ENCODE peak calls at places on chromosome 12, in five cellular contexts. One of them, this sample, is unnamed.

GRCh38 chr12:45591635-45592034 is 137.9 kb upstream of the ARID2 start:
- DNase-seq in stomach: no peak
- DNase-seq in right cardiac atrium: no peak
- DNase-seq in Panc1: no peak
- DNase-seq in hepatocyte: no peak
- DNase-seq in this sample: peak; percentile 32

GRCh38 chr12:68327896-68328295 is 4.3 kb downstream of the MDM1 start:
- DNase-seq in stomach: no peak
- DNase-seq in right cardiac atrium: no peak
- DNase-seq in Panc1: no peak
- DNase-seq in hepatocyte: no peak
- DNase-seq in this sample: no peak

GRCh38 chr12:123912415-123913385 is 59.9 kb downstream of the CCDC92 start:
- DNase-seq in stomach: no peak
- DNase-seq in right cardiac atrium: no peak
- DNase-seq in Panc1: no peak
- DNase-seq in hepatocyte: no peak
- DNase-seq in this sample: no peak

GRCh38 chr12:66725031-66725430 is 46.2 kb upstream of the GRIP1 start:
- DNase-seq in stomach: no peak
- DNase-seq in right cardiac atrium: no peak
- DNase-seq in Panc1: no peak
- DNase-seq in hepatocyte: no peak
- DNase-seq in this sample: no peak

GRCh38 chr12:12999276-12999958 is 648 bp downstream of the HEBP1 start:
- DNase-seq in stomach: no peak
- DNase-seq in right cardiac atrium: no peak
- DNase-seq in Panc1: no peak
- DNase-seq in hepatocyte: peak; percentile 55
- DNase-seq in this sample: peak; percentile 40

GRCh38 chr12:132446535-132447326 is 43.2 kb upstream of the FBRSL1 start:
- DNase-seq in stomach: no peak
- DNase-seq in right cardiac atrium: no peak
- DNase-seq in Panc1: no peak
- DNase-seq in hepatocyte: no peak
- DNase-seq in this sample: no peak

GRCh38 chr12:124506145-124506831 is 61.1 kb downstream of the NCOR2 start:
- DNase-seq in stomach: peak; percentile 74
- DNase-seq in right cardiac atrium: peak; percentile 90
- DNase-seq in Panc1: no peak
- DNase-seq in hepatocyte: peak; percentile 64
- DNase-seq in this sample: peak; percentile 74

GRCh38 chr12:41552507-41553047 is 364.5 kb downstream of the PDZRN4 start:
- DNase-seq in stomach: no peak
- DNase-seq in right cardiac atrium: no peak
- DNase-seq in Panc1: no peak
- DNase-seq in hepatocyte: no peak
- DNase-seq in this sample: no peak

GRCh38 chr12:102504280-102504679 is 23.9 kb upstream of the IGF1 start:
- DNase-seq in stomach: no peak
- DNase-seq in right cardiac atrium: no peak
- DNase-seq in Panc1: no peak
- DNase-seq in hepatocyte: no peak
- DNase-seq in this sample: no peak

GRCh38 chr12:130634866-130635265 is 81.2 kb downstream of the RIMBP2 start:
- DNase-seq in stomach: no peak
- DNase-seq in right cardiac atrium: no peak
- DNase-seq in Panc1: no peak
- DNase-seq in hepatocyte: no peak
- DNase-seq in this sample: no peak

GRCh38 chr12:125633686-125634085 is 568.5 kb downstream of the AACS start:
- DNase-seq in stomach: peak; percentile 79
- DNase-seq in right cardiac atrium: no peak
- DNase-seq in Panc1: no peak
- DNase-seq in hepatocyte: no peak
- DNase-seq in this sample: no peak

GRCh38 chr12:92398565-92399309 is 253.1 kb upstream of the BTG1 start:
- DNase-seq in stomach: no peak
- DNase-seq in right cardiac atrium: no peak
- DNase-seq in Panc1: no peak
- DNase-seq in hepatocyte: no peak
- DNase-seq in this sample: no peak

GRCh38 chr12:52946797-52947547 is 1.9 kb upstream of the KRT18 start:
- DNase-seq in stomach: peak; percentile 55
- DNase-seq in right cardiac atrium: no peak
- DNase-seq in Panc1: no peak
- DNase-seq in hepatocyte: no peak
- DNase-seq in this sample: no peak

GRCh38 chr12:131779027-131779426 is 49.2 kb upstream of the MMP17 start:
- DNase-seq in stomach: no peak
- DNase-seq in right cardiac atrium: no peak
- DNase-seq in Panc1: no peak
- DNase-seq in hepatocyte: no peak
- DNase-seq in this sample: no peak

GRCh38 chr12:39619316-39619659 is 315 bp downstream of the ABCD2 start:
- DNase-seq in stomach: no peak
- DNase-seq in right cardiac atrium: no peak
- DNase-seq in Panc1: no peak
- DNase-seq in hepatocyte: no peak
- DNase-seq in this sample: no peak

GRCh38 chr12:92047058-92047826 is 98.4 kb downstream of the BTG1 start:
- DNase-seq in stomach: no peak
- DNase-seq in right cardiac atrium: no peak
- DNase-seq in Panc1: no peak
- DNase-seq in hepatocyte: no peak
- DNase-seq in this sample: no peak

GRCh38 chr12:55720071-55720564 is at the start of gene RDH5:
- DNase-seq in stomach: peak; percentile 87
- DNase-seq in right cardiac atrium: peak; percentile 86
- DNase-seq in Panc1: no peak
- DNase-seq in hepatocyte: peak; percentile 90
- DNase-seq in this sample: peak; percentile 92
- H3K4me3 ChIP-seq in stomach: peak within 1 kb of the TSS; percentile 21
- H3K4me3 ChIP-seq in right cardiac atrium: no peak within 1 kb of the TSS
- H3K4me3 ChIP-seq in Panc1: no peak within 1 kb of the TSS
- H3K4me3 ChIP-seq in hepatocyte: no peak within 1 kb of the TSS
- H3K4me3 ChIP-seq in this sample: no peak within 1 kb of the TSS

DNA sequence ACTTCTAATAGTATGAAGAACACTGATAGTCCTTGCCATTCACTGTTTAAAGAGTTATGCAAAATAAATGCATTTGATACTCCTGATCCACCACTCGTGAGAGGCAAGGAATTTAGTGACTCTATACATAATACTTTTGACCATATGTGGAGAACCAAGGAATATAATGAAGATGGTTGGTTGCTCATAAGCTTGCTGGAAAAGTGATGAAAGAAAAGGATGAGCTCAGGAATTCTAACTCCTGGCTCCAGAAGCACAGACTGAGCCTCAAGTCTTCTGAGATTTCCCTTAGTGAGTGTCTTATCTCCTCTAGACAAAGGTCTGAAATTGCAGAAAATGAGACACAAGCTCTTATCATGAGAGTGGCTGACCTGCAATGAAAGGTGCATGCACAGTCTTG is 57.1 kb upstream of the KRAS start:
- DNase-seq in stomach: no peak
- DNase-seq in right cardiac atrium: no peak
- DNase-seq in Panc1: no peak
- DNase-seq in hepatocyte: no peak
- DNase-seq in this sample: no peak
- H3K27ac ChIP-seq in stomach: no peak overlapping the region
- H3K27ac ChIP-seq in right cardiac atrium: no peak overlapping the region
- H3K27ac ChIP-seq in Panc1: no peak overlapping the region
- H3K27ac ChIP-seq in hepatocyte: no peak overlapping the region
- H3K27ac ChIP-seq in this sample: no peak overlapping the region

DNA sequence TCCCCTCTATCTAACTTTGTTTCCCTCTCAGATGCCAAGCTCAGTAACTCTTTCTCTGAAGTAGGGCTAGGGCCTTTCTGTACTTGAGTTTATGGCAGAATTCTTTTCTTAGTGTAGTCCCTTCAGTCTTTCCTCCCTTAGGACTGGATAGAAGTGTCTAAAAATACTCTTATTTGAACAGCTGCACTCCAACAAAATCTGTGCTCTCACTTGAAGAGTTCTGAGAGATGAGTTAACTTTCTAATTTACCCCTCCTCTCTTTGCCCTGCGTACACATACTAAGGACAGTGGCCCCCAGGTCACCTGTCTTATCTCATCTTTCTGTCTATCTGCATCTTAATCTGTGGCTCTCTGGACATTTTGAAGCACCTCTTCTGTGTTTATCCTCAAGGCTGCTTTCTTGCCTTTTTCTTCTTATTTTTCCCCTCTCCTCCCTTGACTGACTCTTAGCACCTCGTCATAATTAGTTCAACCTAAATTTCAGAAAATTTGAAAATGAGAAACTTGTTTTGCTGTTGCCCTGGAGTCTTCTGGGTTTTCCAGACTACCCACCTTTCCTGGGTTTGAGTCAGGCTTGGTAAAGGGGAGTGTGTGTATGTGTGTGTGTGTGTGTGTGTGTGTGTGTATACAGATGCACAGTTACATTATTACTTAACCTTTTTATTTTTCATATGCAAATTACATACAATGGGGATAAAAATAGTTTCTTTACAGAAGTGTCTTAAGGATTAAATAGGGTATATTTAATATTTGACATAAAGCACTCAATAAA is 23.9 kb downstream of the NCKAP1L start:
- DNase-seq in stomach: no peak
- DNase-seq in right cardiac atrium: no peak
- DNase-seq in Panc1: no peak
- DNase-seq in hepatocyte: no peak
- DNase-seq in this sample: no peak
- H3K27me3 ChIP-seq in stomach: no peaks in the 10 kb centered on the region
- H3K27me3 ChIP-seq in right cardiac atrium: peaks cover 2% of the 10 kb centered on the region
- H3K27me3 ChIP-seq in Panc1: peaks cover 38% of the 10 kb centered on the region
- H3K27me3 ChIP-seq in hepatocyte: peaks cover 27% of the 10 kb centered on the region
- H3K27me3 ChIP-seq in this sample: no peaks in the 10 kb centered on the region

DNA sequence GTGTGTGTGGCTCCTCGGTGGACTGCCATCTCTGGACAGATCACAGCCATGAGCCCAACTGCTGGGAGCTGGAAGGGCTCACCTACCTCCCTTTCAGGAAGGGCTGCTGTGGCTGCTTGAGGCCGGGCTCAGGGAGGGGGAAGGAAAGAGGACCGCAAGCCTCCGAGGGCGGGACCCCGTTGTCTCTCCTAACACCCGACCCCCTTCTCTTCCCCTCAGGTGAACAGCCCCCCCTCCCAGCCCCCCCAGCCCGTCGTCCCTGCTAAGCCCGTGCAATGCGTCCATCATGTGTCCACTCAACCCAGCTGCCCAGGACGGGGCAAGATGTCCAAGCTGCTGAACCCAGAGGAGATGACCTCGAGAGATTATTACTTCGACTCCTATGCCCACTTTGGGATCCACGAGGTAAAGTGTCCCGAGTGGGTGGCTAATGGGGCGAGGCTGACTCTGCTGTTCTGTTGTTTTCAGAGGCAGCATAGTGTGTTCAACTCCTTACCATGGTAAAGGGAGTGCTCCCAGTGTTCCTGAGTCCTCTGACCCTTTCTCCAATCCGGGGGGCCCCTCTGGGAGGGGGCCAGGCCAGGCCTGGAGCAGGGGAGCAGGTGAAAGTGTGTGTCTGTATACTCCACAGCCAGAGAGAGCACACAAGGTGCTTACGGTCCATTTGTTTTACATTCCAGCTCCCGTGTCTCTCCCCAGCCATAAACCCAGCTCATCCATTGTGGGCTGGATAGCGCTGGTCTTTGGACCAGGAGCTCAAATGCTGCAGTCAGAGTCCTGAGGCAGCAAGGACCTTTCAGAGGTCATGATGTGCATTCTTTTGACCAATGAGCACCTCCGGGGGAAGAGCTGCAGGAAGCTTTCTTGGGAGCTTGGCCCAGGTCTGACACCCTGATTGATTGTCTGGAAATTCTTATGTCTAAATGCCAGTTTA is 49.7 kb downstream of the PRMT8 start:
- DNase-seq in stomach: no peak
- DNase-seq in right cardiac atrium: no peak
- DNase-seq in Panc1: no peak
- DNase-seq in hepatocyte: no peak
- DNase-seq in this sample: no peak
- H3K4me3 ChIP-seq in stomach: no peak overlapping the region
- H3K4me3 ChIP-seq in right cardiac atrium: no peak overlapping the region
- H3K4me3 ChIP-seq in Panc1: no peak overlapping the region
- H3K4me3 ChIP-seq in hepatocyte: no peak overlapping the region
- H3K4me3 ChIP-seq in this sample: no peak overlapping the region

This sample was measured in colonic mucosa.